ENCODE peak calls at places on chromosomes 1 and 21, in six cellular contexts. One of them, this sample, is unnamed.
A peak's percentile ranks its signal among the peaks of the same experiment; 100 is the strongest.

GRCh38 chr1:177546346-177546745 is 375.6 kb downstream of the BRINP2 start:
- DNase-seq in neuronal stem cell: no peak
- DNase-seq in IMR-90: no peak
- DNase-seq in H9: no peak
- DNase-seq in mesenchymal stem cell: no peak
- DNase-seq in trophoblast cell: no peak
- DNase-seq in this sample: no peak

GRCh38 chr1:42186172-42186571 is 21.6 kb upstream of the GUCA2A start:
- DNase-seq in neuronal stem cell: no peak
- DNase-seq in IMR-90: peak; percentile 57
- DNase-seq in H9: no peak
- DNase-seq in mesenchymal stem cell: peak; percentile 28
- DNase-seq in trophoblast cell: no peak
- DNase-seq in this sample: no peak

GRCh38 chr1:203129501-203130231 is 2.1 kb downstream of the ADORA1 start:
- DNase-seq in neuronal stem cell: no peak
- DNase-seq in IMR-90: no peak
- DNase-seq in H9: peak; percentile 23
- DNase-seq in mesenchymal stem cell: no peak
- DNase-seq in trophoblast cell: peak; percentile 52
- DNase-seq in this sample: no peak

GRCh38 chr1:18396247-18396646 is 84.5 kb upstream of the KLHDC7A start:
- DNase-seq in neuronal stem cell: no peak
- DNase-seq in IMR-90: peak; percentile 0
- DNase-seq in H9: no peak
- DNase-seq in mesenchymal stem cell: no peak
- DNase-seq in trophoblast cell: peak; percentile 23
- DNase-seq in this sample: no peak

GRCh38 chr21:34818663-34819158 is 149.9 kb downstream of the CLIC6 start:
- DNase-seq in neuronal stem cell: no peak
- DNase-seq in IMR-90: peak; percentile 54
- DNase-seq in H9: no peak
- DNase-seq in mesenchymal stem cell: no peak
- DNase-seq in trophoblast cell: peak; percentile 46
- DNase-seq in this sample: no peak

GRCh38 chr1:102550729-102551384 is 554.1 kb upstream of the OLFM3 start:
- DNase-seq in neuronal stem cell: no peak
- DNase-seq in IMR-90: peak; percentile 9
- DNase-seq in H9: peak; percentile 90
- DNase-seq in mesenchymal stem cell: peak; percentile 27
- DNase-seq in trophoblast cell: peak; percentile 34
- DNase-seq in this sample: peak; percentile 92

GRCh38 chr1:88519156-88519555 is 164.9 kb upstream of the PKN2 start:
- DNase-seq in neuronal stem cell: no peak
- DNase-seq in IMR-90: peak; percentile 49
- DNase-seq in H9: no peak
- DNase-seq in mesenchymal stem cell: peak; percentile 1
- DNase-seq in trophoblast cell: no peak
- DNase-seq in this sample: peak; percentile 3

GRCh38 chr21:35189077-35189863 is 140.2 kb upstream of the RUNX1 start:
- DNase-seq in neuronal stem cell: no peak
- DNase-seq in IMR-90: peak; percentile 82
- DNase-seq in H9: no peak
- DNase-seq in mesenchymal stem cell: peak; percentile 49
- DNase-seq in trophoblast cell: peak; percentile 22
- DNase-seq in this sample: no peak

GRCh38 chr21:40269239-40269638 is 402.0 kb downstream of the PCP4 start:
- DNase-seq in neuronal stem cell: no peak
- DNase-seq in IMR-90: no peak
- DNase-seq in H9: no peak
- DNase-seq in mesenchymal stem cell: no peak
- DNase-seq in trophoblast cell: no peak
- DNase-seq in this sample: no peak

GRCh38 chr1:39158330-39159086 is 46.0 kb upstream of the MACF1 start:
- DNase-seq in neuronal stem cell: no peak
- DNase-seq in IMR-90: peak; percentile 74
- DNase-seq in H9: peak; percentile 84
- DNase-seq in mesenchymal stem cell: peak; percentile 77
- DNase-seq in trophoblast cell: no peak
- DNase-seq in this sample: peak; percentile 81

GRCh38 chr1:151980287-151981177 is 13.1 kb downstream of the S100A10 start:
- DNase-seq in neuronal stem cell: no peak
- DNase-seq in IMR-90: peak; percentile 37
- DNase-seq in H9: no peak
- DNase-seq in mesenchymal stem cell: no peak
- DNase-seq in trophoblast cell: no peak
- DNase-seq in this sample: no peak

GRCh38 chr1:37609002-37609401 is 13.3 kb upstream of the GNL2 start:
- DNase-seq in neuronal stem cell: no peak
- DNase-seq in IMR-90: no peak
- DNase-seq in H9: no peak
- DNase-seq in mesenchymal stem cell: no peak
- DNase-seq in trophoblast cell: no peak
- DNase-seq in this sample: no peak

GRCh38 chr1:224500802-224501201 is 66.2 kb upstream of the WDR26 start:
- DNase-seq in neuronal stem cell: no peak
- DNase-seq in IMR-90: no peak
- DNase-seq in H9: no peak
- DNase-seq in mesenchymal stem cell: no peak
- DNase-seq in trophoblast cell: no peak
- DNase-seq in this sample: no peak
- H4K8ac ChIP-seq in neuronal stem cell: no peak overlapping the region
- H4K8ac ChIP-seq in IMR-90: no peak overlapping the region
- H4K8ac ChIP-seq in H9: no peak overlapping the region
- H4K8ac ChIP-seq in mesenchymal stem cell: no peak overlapping the region
- H4K8ac ChIP-seq in trophoblast cell: no peak overlapping the region
- H4K8ac ChIP-seq in this sample: no peak overlapping the region

GRCh38 chr1:207429963-207430362 is 24.2 kb upstream of the CR2 start:
- DNase-seq in neuronal stem cell: no peak
- DNase-seq in IMR-90: no peak
- DNase-seq in H9: no peak
- DNase-seq in mesenchymal stem cell: no peak
- DNase-seq in trophoblast cell: no peak
- DNase-seq in this sample: no peak
- H3K4me1 ChIP-seq in neuronal stem cell: no peaks in the 10 kb centered on the region
- H3K4me1 ChIP-seq in IMR-90: no peaks in the 10 kb centered on the region
- H3K4me1 ChIP-seq in H9: no peaks in the 10 kb centered on the region
- H3K4me1 ChIP-seq in mesenchymal stem cell: no peaks in the 10 kb centered on the region
- H3K4me1 ChIP-seq in trophoblast cell: no peaks in the 10 kb centered on the region
- H3K4me1 ChIP-seq in this sample: no peaks in the 10 kb centered on the region

DNA sequence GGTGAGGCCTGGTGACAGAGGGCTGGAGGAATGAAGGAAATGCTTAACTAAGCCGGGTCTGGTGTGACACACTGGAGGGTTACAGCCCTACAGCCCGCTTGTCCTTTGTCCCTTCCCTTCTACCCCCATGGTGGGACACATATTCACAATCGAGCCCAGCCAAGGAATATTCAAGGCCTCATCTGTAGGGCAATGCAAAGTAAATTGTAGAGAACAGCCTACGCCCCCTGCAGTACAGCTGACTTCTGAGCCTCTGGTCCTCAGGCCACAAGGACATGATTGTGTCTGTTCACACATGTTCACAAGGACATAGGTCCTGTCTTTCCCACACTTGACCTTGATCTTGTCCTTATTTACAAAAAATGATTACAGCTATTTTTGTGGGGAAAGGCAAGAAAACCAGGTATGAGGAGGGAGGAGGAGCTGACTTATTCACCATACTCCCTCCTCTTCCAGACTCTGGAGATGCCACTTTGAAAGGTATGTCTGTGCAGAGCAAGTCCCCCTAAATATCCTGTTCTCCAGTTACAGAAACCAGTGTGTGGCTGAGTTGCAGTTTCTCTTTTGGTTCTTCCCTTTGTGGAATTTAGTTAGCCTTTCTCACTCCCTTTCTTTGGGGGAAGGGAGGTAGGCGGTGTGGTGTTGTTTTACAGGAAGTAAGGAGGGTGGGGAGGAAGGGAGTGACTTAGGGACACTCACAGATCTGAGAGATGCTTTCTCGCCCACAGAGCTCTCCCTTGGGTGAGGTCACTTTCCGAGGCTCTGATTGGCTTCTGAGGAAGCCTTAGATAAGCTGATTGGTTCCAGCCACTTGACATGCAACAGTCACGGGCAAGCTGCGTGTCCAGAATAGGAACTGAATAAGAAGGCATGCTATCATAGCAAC is 14.6 kb downstream of the POLR3GL start:
- DNase-seq in neuronal stem cell: peak; percentile 87
- DNase-seq in IMR-90: peak; percentile 100
- DNase-seq in H9: peak; percentile 95
- DNase-seq in mesenchymal stem cell: peak; percentile 100
- DNase-seq in trophoblast cell: peak; percentile 99
- DNase-seq in this sample: peak; percentile 100
- H3K18ac ChIP-seq in neuronal stem cell: peak overlapping the region; percentile 16
- H3K18ac ChIP-seq in IMR-90: peak overlapping the region; percentile 92
- H3K18ac ChIP-seq in H9: peak overlapping the region; percentile 32
- H3K18ac ChIP-seq in mesenchymal stem cell: peak overlapping the region; percentile 93
- H3K18ac ChIP-seq in trophoblast cell: peak overlapping the region; percentile 47
- H3K18ac ChIP-seq in this sample: peak overlapping the region; percentile 86

DNA sequence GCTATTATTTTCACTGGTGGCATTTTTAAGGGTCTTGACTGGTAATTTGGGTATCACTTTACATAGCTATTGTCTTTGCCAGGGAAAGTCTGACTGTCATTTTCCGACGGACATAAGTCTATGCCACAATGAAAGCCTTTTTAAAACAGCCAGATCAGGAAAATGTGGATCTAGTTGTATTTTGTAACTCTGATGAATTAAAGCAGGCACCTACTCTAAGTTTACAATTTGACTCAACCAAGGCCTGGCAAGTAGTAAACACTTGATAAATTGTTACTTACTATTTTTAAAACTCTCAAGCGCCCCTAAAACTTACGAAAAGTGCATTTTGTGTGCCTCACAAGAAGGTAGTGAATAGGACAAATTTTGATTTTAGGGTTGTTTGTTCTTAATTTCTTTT is 164.5 kb downstream of the SDCCAG8 start:
- DNase-seq in neuronal stem cell: no peak
- DNase-seq in IMR-90: no peak
- DNase-seq in H9: no peak
- DNase-seq in mesenchymal stem cell: no peak
- DNase-seq in trophoblast cell: no peak
- DNase-seq in this sample: no peak
- H4K8ac ChIP-seq in neuronal stem cell: no peak overlapping the region
- H4K8ac ChIP-seq in IMR-90: no peak overlapping the region
- H4K8ac ChIP-seq in H9: no peak overlapping the region
- H4K8ac ChIP-seq in mesenchymal stem cell: no peak overlapping the region
- H4K8ac ChIP-seq in trophoblast cell: no peak overlapping the region
- H4K8ac ChIP-seq in this sample: no peak overlapping the region

GRCh38 chr21:44751186-44751798 is 39.9 kb upstream of the TSPEAR start:
- DNase-seq in neuronal stem cell: no peak
- DNase-seq in IMR-90: no peak
- DNase-seq in H9: no peak
- DNase-seq in mesenchymal stem cell: no peak
- DNase-seq in trophoblast cell: no peak
- DNase-seq in this sample: no peak

GRCh38 chr21:44750675-44751025 is 39.3 kb upstream of the TSPEAR start:
- DNase-seq in neuronal stem cell: no peak
- DNase-seq in IMR-90: no peak
- DNase-seq in H9: peak; percentile 27
- DNase-seq in mesenchymal stem cell: no peak
- DNase-seq in trophoblast cell: no peak
- DNase-seq in this sample: peak; percentile 72

GRCh38 chr21:44752701-44753235 is 41.4 kb upstream of the TSPEAR start:
- DNase-seq in neuronal stem cell: no peak
- DNase-seq in IMR-90: no peak
- DNase-seq in H9: no peak
- DNase-seq in mesenchymal stem cell: no peak
- DNase-seq in trophoblast cell: peak; percentile 89
- DNase-seq in this sample: peak; percentile 48

GRCh38 chr21:44753357-44753756 is 42.0 kb upstream of the TSPEAR start:
- DNase-seq in neuronal stem cell: no peak
- DNase-seq in IMR-90: no peak
- DNase-seq in H9: peak; percentile 25
- DNase-seq in mesenchymal stem cell: no peak
- DNase-seq in trophoblast cell: no peak
- DNase-seq in this sample: no peak

DNA sequence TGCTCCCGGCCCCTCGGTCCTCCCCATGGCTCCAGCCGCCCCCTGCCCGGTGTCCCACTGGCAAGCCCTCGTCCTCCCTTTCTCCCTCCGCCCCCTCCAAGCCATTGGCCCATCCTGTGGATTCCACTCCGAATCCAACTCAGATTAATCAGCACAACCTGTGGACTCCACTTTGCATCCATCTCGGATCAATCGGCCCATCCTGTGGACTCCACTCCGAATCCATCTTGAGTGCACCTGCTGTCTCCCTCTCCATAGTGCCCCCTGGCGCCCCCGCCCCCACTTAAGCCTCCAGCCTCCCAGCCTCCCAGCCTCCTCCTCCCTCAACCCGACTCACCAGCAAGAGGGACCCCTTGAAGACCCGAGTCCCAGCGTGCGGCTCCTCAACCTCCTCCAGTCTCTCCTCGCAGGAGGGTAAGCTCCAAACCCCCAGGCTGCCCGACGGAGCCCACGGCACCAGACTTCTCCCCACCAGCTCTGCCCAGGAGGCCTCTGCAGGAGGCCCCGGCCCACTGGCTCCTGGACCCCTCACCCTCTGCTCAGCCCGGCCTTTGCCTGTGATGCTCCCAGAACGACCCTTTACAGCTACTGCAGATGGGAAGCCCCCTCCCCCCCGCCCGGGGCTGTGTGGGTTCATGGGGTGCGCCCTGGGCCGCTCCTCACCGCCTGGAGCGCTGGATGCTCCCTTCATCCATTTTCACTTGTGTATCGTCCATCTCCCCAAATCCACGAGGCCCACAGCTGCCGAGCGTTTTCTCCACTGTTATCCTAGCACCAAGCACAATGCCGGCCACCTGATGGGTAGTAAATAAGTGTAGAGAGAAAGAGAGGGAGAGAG is 40.6 kb upstream of the TSPEAR start:
- DNase-seq in neuronal stem cell: no peak
- DNase-seq in IMR-90: no peak
- DNase-seq in H9: no peak
- DNase-seq in mesenchymal stem cell: no peak
- DNase-seq in trophoblast cell: no peak
- DNase-seq in this sample: no peak
- H3K4me1 ChIP-seq in neuronal stem cell: peaks cover 2% of the 10 kb centered on the region
- H3K4me1 ChIP-seq in IMR-90: no peaks in the 10 kb centered on the region
- H3K4me1 ChIP-seq in H9: peaks cover 3% of the 10 kb centered on the region
- H3K4me1 ChIP-seq in mesenchymal stem cell: peaks cover 13% of the 10 kb centered on the region
- H3K4me1 ChIP-seq in trophoblast cell: peaks cover 16% of the 10 kb centered on the region
- H3K4me1 ChIP-seq in this sample: peaks cover 4% of the 10 kb centered on the region

DNA sequence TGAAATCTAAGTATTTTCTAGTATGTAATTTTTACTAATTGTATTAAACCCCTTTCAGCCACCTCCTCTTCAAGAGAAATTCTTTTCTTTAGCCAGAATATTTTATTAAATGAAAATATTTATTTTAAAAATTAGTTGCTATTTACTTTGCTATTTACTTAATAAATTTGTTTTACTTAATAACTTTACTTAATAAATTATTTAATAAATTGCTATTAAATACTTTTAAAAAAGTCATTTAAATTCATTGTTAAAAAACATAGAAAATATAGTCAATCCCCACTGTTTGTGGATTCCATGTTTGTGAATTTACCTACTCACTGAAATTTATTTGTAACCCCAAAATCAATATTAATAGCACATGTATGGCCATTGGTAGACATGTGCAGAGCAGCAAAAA is 105.6 kb downstream of the ATP1B1 start:
- DNase-seq in neuronal stem cell: no peak
- DNase-seq in IMR-90: no peak
- DNase-seq in H9: no peak
- DNase-seq in mesenchymal stem cell: no peak
- DNase-seq in trophoblast cell: no peak
- DNase-seq in this sample: no peak
- H3K18ac ChIP-seq in neuronal stem cell: no peak overlapping the region
- H3K18ac ChIP-seq in IMR-90: no peak overlapping the region
- H3K18ac ChIP-seq in H9: no peak overlapping the region
- H3K18ac ChIP-seq in mesenchymal stem cell: no peak overlapping the region
- H3K18ac ChIP-seq in trophoblast cell: no peak overlapping the region
- H3K18ac ChIP-seq in this sample: no peak overlapping the region

This sample was measured in mesendoderm.